ENCODE peak calls at places on chromosomes 16 and 17, in nine cellular contexts. L is CD4-positive, alpha-beta memory T cell; U is CD4-positive, CD25-positive, alpha-beta regulatory T cell; F is fibroblast of lung; Z is AG04449; R is OCI-LY7; D is HFF-Myc; I is astrocyte of the spinal cord; Y is epithelial cell of esophagus. J is an unnamed sample.

GRCh38 chr17:9037741-9038140 is 16.4 kb downstream of the NTN1 start:
- DNase-seq in L (no peak), U (no peak), F (no peak), Z (no peak), R (no peak), D (no peak), I (no peak), Y (no peak), J (no peak)

GRCh38 chr16:85151603-85152413 is 39.5 kb upstream of the CIBAR2 start:
- DNase-seq in L (no peak), U (no peak), F (peak; percentile 84), Z (no peak), R (no peak), D (no peak), I (peak; percentile 82), Y (peak; percentile 79), J (peak; percentile 96)

GRCh38 chr16:12470311-12471229 is 333.1 kb downstream of the CPPED1 start:
- DNase-seq in L (no peak), U (no peak), F (peak; percentile 43), Z (no peak), R (no peak), D (no peak), I (peak; percentile 78), Y (no peak), J (no peak)

GRCh38 chr16:87464691-87465300 is 28.0 kb downstream of the ZCCHC14 start:
- DNase-seq in L (no peak), U (no peak), F (peak; percentile 98), Z (peak; percentile 59), R (no peak), D (peak; percentile 67), I (peak; percentile 91), Y (peak; percentile 66), J (peak; percentile 97)

GRCh38 chr16:11328172-11329079 is 16.8 kb upstream of the RMI2 start:
- DNase-seq in L (peak; percentile 37), U (peak; percentile 14), F (peak; percentile 98), Z (peak; percentile 65), R (peak; percentile 98), D (peak; percentile 93), I (peak; percentile 93), Y (peak; percentile 83), J (peak; percentile 91)

GRCh38 chr17:4786111-4786491 is at the start of gene VMO1:
- DNase-seq in L (no peak), U (no peak), F (peak; percentile 22), Z (no peak), R (no peak), D (no peak), I (no peak), Y (peak; percentile 18), J (peak; percentile 51)

GRCh38 chr17:40498281-40499084 is 2.9 kb downstream of the TNS4 start:
- DNase-seq in L (no peak), U (no peak), F (no peak), Z (no peak), R (no peak), D (no peak), I (no peak), Y (no peak), J (peak; percentile 58)

GRCh38 chr16:73546351-73546845 is 498.5 kb upstream of the ZFHX3 start:
- DNase-seq in L (no peak), U (no peak), F (peak; percentile 24), Z (no peak), R (no peak), D (no peak), I (no peak), Y (no peak), J (no peak)

GRCh38 chr16:13289515-13289914 is 388.1 kb downstream of the SHISA9 start:
- DNase-seq in L (no peak), U (no peak), F (no peak), Z (no peak), R (no peak), D (no peak), I (no peak), Y (peak; percentile 3), J (peak; percentile 17)

GRCh38 chr17:73827627-73828241 is 183.5 kb upstream of the SDK2 start:
- DNase-seq in L (peak; percentile 38), U (no peak), F (peak; percentile 3), Z (no peak), R (no peak), D (no peak), I (no peak), Y (peak; percentile 8), J (no peak)

GRCh38 chr17:70956731-70957130 is 787.4 kb downstream of the KCNJ2 start:
- DNase-seq in L (no peak), U (no peak), F (peak; percentile 30), Z (no peak), R (no peak), D (no peak), I (no peak), Y (no peak), J (peak; percentile 5)

GRCh38 chr17:70775667-70776066 is 606.3 kb downstream of the KCNJ2 start:
- DNase-seq in L (no peak), U (no peak), F (no peak), Z (no peak), R (peak; percentile 51), D (no peak), I (no peak), Y (no peak), J (no peak)

GRCh38 chr17:32323784-32324590 is 18.0 kb downstream of the C17orf75 start:
- DNase-seq in L (peak; percentile 30), U (no peak), F (no peak), Z (no peak), R (no peak), D (no peak), I (no peak), Y (peak; percentile 36), J (peak; percentile 16)

GRCh38 chr16:58028541-58029070 is 3.1 kb downstream of the MMP15 start:
- DNase-seq in L (no peak), U (no peak), F (no peak), Z (no peak), R (no peak), D (no peak), I (no peak), Y (no peak), J (no peak)

DNA sequence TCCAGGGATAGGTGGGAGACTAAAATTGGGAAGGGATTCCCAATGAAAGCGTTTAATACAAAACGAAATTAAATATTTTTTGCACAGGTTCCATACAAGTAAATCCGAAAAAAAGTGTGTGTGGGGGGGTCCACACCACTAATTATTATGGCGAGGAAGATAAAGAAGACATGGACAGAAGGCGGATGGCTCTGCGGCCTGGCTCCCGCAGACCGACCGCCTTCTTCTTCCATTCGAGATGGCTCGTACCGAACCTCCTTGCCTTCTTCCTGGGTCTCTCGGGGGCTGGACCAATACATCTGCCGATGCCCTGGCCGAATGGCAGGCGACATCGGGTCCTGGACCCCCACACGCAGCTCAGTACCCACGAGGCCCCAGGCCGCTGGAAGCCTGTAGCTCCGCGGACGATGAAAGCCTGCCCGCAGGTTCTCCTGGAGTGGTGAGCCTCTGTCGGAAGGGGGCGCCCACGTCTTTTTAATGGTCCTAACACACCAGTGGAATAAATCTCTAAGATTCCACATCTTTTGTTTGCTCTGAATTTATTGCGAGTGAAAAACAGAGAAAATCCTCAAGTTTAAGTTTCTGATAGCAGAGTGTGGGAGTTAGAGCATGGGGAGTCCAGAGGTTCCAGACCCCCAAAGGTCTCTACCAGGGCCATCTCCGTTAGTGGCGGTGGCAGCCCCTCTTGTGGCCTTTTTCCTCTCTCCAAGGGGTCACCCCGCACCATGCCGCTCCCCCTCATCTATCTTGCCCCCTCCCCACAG is 1.4 kb downstream of the PRAC2 start:
- DNase-seq in L (peak; percentile 66), U (peak; percentile 59), F (peak; percentile 80), Z (no peak), R (peak; percentile 58), D (peak; percentile 19), I (peak; percentile 70), Y (peak; percentile 71), J (peak; percentile 67)
- H3K4me3 ChIP-seq in L (no peak overlapping the region), U (peak overlapping the region; percentile 35), F (no peak overlapping the region), Z (no peak overlapping the region), R (no peak overlapping the region), D (no peak overlapping the region), I (no peak overlapping the region), Y (no peak overlapping the region), J (no peak overlapping the region)

GRCh38 chr17:35428229-35428628 is 4.1 kb downstream of the SLFN12 start:
- DNase-seq in L (no peak), U (no peak), F (no peak), Z (no peak), R (no peak), D (no peak), I (no peak), Y (no peak), J (no peak)

GRCh38 chr17:35429702-35430101 is 2.6 kb downstream of the SLFN12 start:
- DNase-seq in L (no peak), U (no peak), F (no peak), Z (no peak), R (no peak), D (no peak), I (no peak), Y (no peak), J (no peak)

GRCh38 chr17:35433075-35433894 is 985 bp upstream of the SLFN12 start:
- DNase-seq in L (peak; percentile 25), U (peak; percentile 39), F (peak; percentile 99), Z (peak; percentile 99), R (no peak), D (peak; percentile 99), I (peak; percentile 98), Y (peak; percentile 99), J (peak; percentile 99)

DNA sequence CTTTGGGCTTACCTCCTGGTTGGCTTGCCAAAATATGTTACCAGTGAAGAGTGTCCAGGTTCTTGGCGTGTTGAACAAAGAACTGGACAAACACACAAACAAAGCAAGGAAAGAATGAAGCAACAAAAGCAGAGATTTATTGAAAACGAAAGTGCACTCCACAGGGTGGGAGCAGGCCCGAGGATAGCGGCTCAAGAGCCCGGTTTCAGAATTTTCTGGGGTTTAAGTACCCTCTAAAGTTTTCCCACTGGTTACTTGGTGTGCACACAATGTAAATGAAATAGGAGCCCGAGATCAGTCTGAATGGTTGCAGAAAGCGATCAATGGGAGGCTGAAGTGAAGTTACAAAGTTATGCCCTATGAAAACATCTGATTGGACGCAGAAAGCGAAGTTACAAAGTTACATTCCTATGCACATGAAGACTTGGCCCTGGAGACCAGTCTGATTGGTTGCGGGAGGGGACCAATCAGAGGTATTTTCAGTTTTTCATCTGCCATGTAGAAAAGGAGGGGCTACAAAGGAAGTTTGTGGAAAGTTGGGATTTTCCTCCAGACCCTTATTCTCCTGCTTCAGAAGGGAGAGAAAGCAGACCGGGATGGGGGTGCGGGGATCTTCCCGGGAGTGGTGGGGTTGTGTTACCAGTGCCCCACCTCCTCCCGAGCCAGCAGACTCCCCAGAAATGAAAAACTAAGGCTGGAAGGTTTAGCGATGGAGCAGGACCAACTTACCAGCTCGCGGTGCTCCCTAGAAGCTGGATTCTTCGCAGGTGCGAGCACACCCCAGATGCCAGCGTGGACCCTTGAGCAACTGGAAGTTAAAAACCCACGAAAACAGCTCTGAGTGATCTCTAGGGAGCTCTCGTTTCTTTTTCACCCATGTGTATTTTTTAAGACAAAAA is at the start of gene SLFN12:
- DNase-seq in L (peak; percentile 67), U (peak; percentile 59), F (peak; percentile 98), Z (peak; percentile 91), R (no peak), D (peak; percentile 96), I (peak; percentile 96), Y (peak; percentile 93), J (peak; percentile 91)
- H3K4me3 ChIP-seq in L (peak within 1 kb of the TSS; percentile 79), U (peak within 1 kb of the TSS; percentile 97), F (peak within 1 kb of the TSS; percentile 61), Z (peak within 1 kb of the TSS; percentile 84), R (no peak within 1 kb of the TSS), D (peak within 1 kb of the TSS; percentile 55), I (peak within 1 kb of the TSS; percentile 62), Y (peak within 1 kb of the TSS; percentile 52), J (peak within 1 kb of the TSS; percentile 61)

GRCh38 chr16:51152691-51153261 is 1.7 kb upstream of the SALL1 start:
- DNase-seq in L (no peak), U (no peak), F (peak; percentile 10), Z (no peak), R (no peak), D (no peak), I (peak; percentile 70), Y (no peak), J (peak; percentile 77)
- H3K4me3 ChIP-seq in L (no peak overlapping the region), U (no peak overlapping the region), F (no peak overlapping the region), Z (peak overlapping the region; percentile 76), R (no peak overlapping the region), D (peak overlapping the region; percentile 85), I (peak overlapping the region; percentile 82), Y (no peak overlapping the region), J (peak overlapping the region; percentile 75)

GRCh38 chr17:72465191-72466024 is 344.6 kb downstream of the SOX9 start:
- DNase-seq in L (no peak), U (no peak), F (peak; percentile 88), Z (peak; percentile 58), R (no peak), D (peak; percentile 73), I (peak; percentile 87), Y (peak; percentile 98), J (peak; percentile 92)
- H3K4me3 ChIP-seq in L (no peak overlapping the region), U (no peak overlapping the region), F (no peak overlapping the region), Z (peak overlapping the region; percentile 15), R (no peak overlapping the region), D (no peak overlapping the region), I (no peak overlapping the region), Y (no peak overlapping the region), J (peak overlapping the region; percentile 4)